ENCODE peak calls at places on chromosomes 11 and 22, in ten cellular contexts. L, T, Z, D, U, K, X, I, B and V are unnamed samples.

GRCh38 chr22:43270314-43270908 is 72.8 kb downstream of the SCUBE1 start:
- DNase-seq in L (peak), T (no peak), Z (no peak), D (no peak), U (no peak), K (no peak), X (peak), I (no peak), B (peak), V (no peak)

GRCh38 chr11:124987096-124987495 is 33.1 kb downstream of the CCDC15 start:
- DNase-seq in L (no peak), T (no peak), Z (no peak), D (no peak), U (no peak), K (no peak), X (no peak), I (no peak), B (no peak), V (no peak)

GRCh38 chr11:11857769-11858168 is 16.0 kb downstream of the USP47 start:
- DNase-seq in L (peak), T (no peak), Z (no peak), D (no peak), U (no peak), K (no peak), X (no peak), I (no peak), B (no peak), V (no peak)

GRCh38 chr11:94107363-94107762 is 21.3 kb upstream of the PANX1 start:
- DNase-seq in L (peak), T (no peak), Z (no peak), D (no peak), U (no peak), K (no peak), X (peak), I (no peak), B (peak), V (no peak)

GRCh38 chr22:41367039-41367679 is 14.6 kb upstream of the TEF start:
- DNase-seq in L (peak), T (no peak), Z (peak), D (peak), U (no peak), K (peak), X (peak), I (peak), B (peak), V (peak)

GRCh38 chr11:108340958-108341357 is 118.1 kb downstream of the ATM start:
- DNase-seq in L (peak), T (no peak), Z (no peak), D (no peak), U (no peak), K (no peak), X (no peak), I (peak), B (peak), V (no peak)

GRCh38 chr11:3205261-3206127 is 13.1 kb downstream of the MRGPRG start:
- DNase-seq in L (no peak), T (no peak), Z (no peak), D (no peak), U (no peak), K (no peak), X (no peak), I (no peak), B (no peak), V (no peak)

GRCh38 chr22:44286673-44287072 is 26.1 kb downstream of the SHISAL1 start:
- DNase-seq in L (no peak), T (no peak), Z (no peak), D (peak), U (no peak), K (no peak), X (no peak), I (no peak), B (no peak), V (no peak)

GRCh38 chr22:44032126-44032730 is 8.1 kb downstream of the PARVB start:
- DNase-seq in L (no peak), T (no peak), Z (no peak), D (peak), U (no peak), K (no peak), X (no peak), I (no peak), B (no peak), V (no peak)

GRCh38 chr11:63813563-63814382 is 517 bp downstream of the SPINDOC start:
- DNase-seq in L (peak), T (no peak), Z (peak), D (peak), U (no peak), K (no peak), X (peak), I (peak), B (peak), V (no peak)

GRCh38 chr22:50641696-50642607 is 14.0 kb upstream of the ARSA start:
- DNase-seq in L (peak), T (no peak), Z (peak), D (peak), U (no peak), K (no peak), X (peak), I (no peak), B (no peak), V (no peak)

GRCh38 chr11:95144313-95145235 is 54.9 kb downstream of the ENDOD1 start:
- DNase-seq in L (no peak), T (no peak), Z (peak), D (peak), U (no peak), K (no peak), X (no peak), I (no peak), B (no peak), V (no peak)

GRCh38 chr11:10305964-10306918 is 1.4 kb downstream of the ADM start:
- DNase-seq in L (peak), T (no peak), Z (peak), D (no peak), U (no peak), K (no peak), X (no peak), I (no peak), B (peak), V (no peak)

GRCh38 chr22:25930083-25930482 is 188.1 kb downstream of the MYO18B start:
- DNase-seq in L (no peak), T (no peak), Z (no peak), D (no peak), U (no peak), K (no peak), X (no peak), I (peak), B (no peak), V (no peak)

GRCh38 chr11:7571640-7572000 is 57.8 kb downstream of the PPFIBP2 start:
- DNase-seq in L (peak), T (no peak), Z (peak), D (peak), U (no peak), K (no peak), X (peak), I (peak), B (peak), V (peak)

GRCh38 chr11:25928076-25928475 is 403.9 kb upstream of the ANO3 start:
- DNase-seq in L (no peak), T (no peak), Z (no peak), D (no peak), U (no peak), K (no peak), X (no peak), I (no peak), B (no peak), V (no peak)

GRCh38 chr11:8011981-8012444 is 24.9 kb downstream of the EIF3F start:
- DNase-seq in L (no peak), T (no peak), Z (peak), D (peak), U (no peak), K (no peak), X (no peak), I (no peak), B (peak), V (peak)

GRCh38 chr11:76835928-76836612 is 24.6 kb upstream of the ACER3 start:
- DNase-seq in L (no peak), T (no peak), Z (peak), D (peak), U (no peak), K (no peak), X (no peak), I (no peak), B (peak), V (peak)

GRCh38 chr22:28882545-28882877 is 861 bp upstream of the ZNRF3 start:
- DNase-seq in L (peak), T (peak), Z (no peak), D (no peak), U (no peak), K (no peak), X (peak), I (no peak), B (no peak), V (no peak)

GRCh38 chr11:45470151-45471001 is 184.2 kb upstream of the SYT13 start:
- DNase-seq in L (no peak), T (no peak), Z (peak), D (peak), U (no peak), K (no peak), X (no peak), I (no peak), B (no peak), V (no peak)

GRCh38 chr22:31951201-31952093 is 7.1 kb downstream of the YWHAH start:
- DNase-seq in L (no peak), T (no peak), Z (no peak), D (no peak), U (no peak), K (no peak), X (no peak), I (no peak), B (peak), V (no peak)

GRCh38 chr22:39610766-39611165 is 40.2 kb downstream of the CACNA1I start:
- DNase-seq in L (no peak), T (no peak), Z (no peak), D (no peak), U (no peak), K (no peak), X (no peak), I (no peak), B (no peak), V (no peak)

GRCh38 chr22:43449205-43449830 is 37.5 kb downstream of the MPPED1 start:
- DNase-seq in L (peak), T (no peak), Z (no peak), D (no peak), U (no peak), K (no peak), X (no peak), I (no peak), B (no peak), V (no peak)

GRCh38 chr22:17777005-17777716 is 2.9 kb upstream of the BID start:
- DNase-seq in L (no peak), T (peak), Z (no peak), D (no peak), U (peak), K (no peak), X (peak), I (no peak), B (no peak), V (no peak)

GRCh38 chr11:115965754-115966504 is 461.7 kb upstream of the CADM1 start:
- DNase-seq in L (no peak), T (no peak), Z (no peak), D (no peak), U (no peak), K (peak), X (no peak), I (peak), B (no peak), V (peak)

GRCh38 chr11:35347921-35348331 is 71.4 kb downstream of the SLC1A2 start:
- DNase-seq in L (no peak), T (no peak), Z (no peak), D (peak), U (no peak), K (no peak), X (no peak), I (no peak), B (no peak), V (peak)

GRCh38 chr11:126307706-126308105 is 3.8 kb downstream of the DCPS start:
- DNase-seq in L (peak), T (no peak), Z (peak), D (peak), U (no peak), K (no peak), X (peak), I (peak), B (peak), V (peak)

GRCh38 chr11:64118871-64119495 is 46.9 kb downstream of the MACROD1 start:
- DNase-seq in L (no peak), T (no peak), Z (no peak), D (no peak), U (no peak), K (peak), X (no peak), I (no peak), B (no peak), V (no peak)

GRCh38 chr11:114061053-114062049 is 1.8 kb downstream of the ZBTB16 start:
- DNase-seq in L (peak), T (no peak), Z (peak), D (peak), U (no peak), K (no peak), X (no peak), I (no peak), B (no peak), V (no peak)

GRCh38 chr22:20987375-20987774 is 5.3 kb downstream of the LZTR1 start:
- DNase-seq in L (no peak), T (no peak), Z (no peak), D (no peak), U (no peak), K (no peak), X (no peak), I (no peak), B (no peak), V (no peak)

GRCh38 chr11:13109616-13110015 is 100.5 kb downstream of the RASSF10 start:
- DNase-seq in L (no peak), T (no peak), Z (no peak), D (no peak), U (no peak), K (no peak), X (no peak), I (no peak), B (peak), V (no peak)